ENCODE peak calls at places on chromosome 20, in six cellular contexts. N is brain microvascular endothelial cell, U is breast epithelium, J is Peyer's patch, Q is kidney, R is SK-N-SH. A is an unnamed sample.

GRCh38 chr20:31740208-31740607 is 1.1 kb downstream of the TPX2 start:
- DNase-seq in Q (no peak), U (no peak), J (no peak), R (peak), N (peak), A (no peak)

GRCh38 chr20:36275441-36276189 is 30.5 kb upstream of the DLGAP4 start:
- DNase-seq in J (no peak), U (no peak), R (peak), Q (no peak), N (no peak), A (no peak)

GRCh38 chr20:38843346-38843745 is 37.8 kb downstream of the PPP1R16B start:
- DNase-seq in U (no peak), Q (no peak), J (no peak), N (no peak), R (no peak), A (no peak)

GRCh38 chr20:62318411-62319345 is 15.9 kb downstream of the ADRM1 start:
- DNase-seq in R (no peak), U (no peak), N (no peak), Q (no peak), J (no peak), A (no peak)

GRCh38 chr20:34040300-34041015 is 46.7 kb downstream of the RALY start:
- DNase-seq in R (no peak), U (no peak), J (no peak), Q (no peak), N (no peak), A (no peak)

GRCh38 chr20:15637971-15638754 is 935.1 kb downstream of the KIF16B start:
- DNase-seq in J (no peak), N (no peak), R (no peak), Q (no peak), U (no peak), A (no peak)

GRCh38 chr20:4896971-4897497 is 104.3 kb downstream of the SLC23A2 start:
- DNase-seq in U (no peak), N (no peak), Q (no peak), R (no peak), J (no peak), A (no peak)

GRCh38 chr20:54208492-54209044 is 681 bp downstream of the PFDN4 start:
- DNase-seq in N (peak), J (peak), Q (no peak), R (peak), U (no peak), A (no peak)

GRCh38 chr20:37095108-37095608 is 639 bp downstream of the RBL1 start:
- DNase-seq in U (no peak), N (no peak), Q (no peak), J (no peak), R (peak), A (peak)

GRCh38 chr20:9710685-9711084 is 128.2 kb downstream of the PAK5 start:
- DNase-seq in Q (no peak), R (no peak), U (no peak), J (no peak), N (no peak), A (no peak)

GRCh38 chr20:11376406-11376805 is 541.3 kb upstream of the BTBD3 start:
- DNase-seq in U (no peak), Q (no peak), R (no peak), J (no peak), N (no peak), A (no peak)

GRCh38 chr20:49630396-49630951 is 62.5 kb upstream of the PTGIS start:
- DNase-seq in U (no peak), N (no peak), J (no peak), Q (no peak), R (no peak), A (no peak)
- H3K27ac ChIP-seq in U (peak), N (no peak), J (no peak), Q (no peak), R (no peak), A (no peak)

DNA sequence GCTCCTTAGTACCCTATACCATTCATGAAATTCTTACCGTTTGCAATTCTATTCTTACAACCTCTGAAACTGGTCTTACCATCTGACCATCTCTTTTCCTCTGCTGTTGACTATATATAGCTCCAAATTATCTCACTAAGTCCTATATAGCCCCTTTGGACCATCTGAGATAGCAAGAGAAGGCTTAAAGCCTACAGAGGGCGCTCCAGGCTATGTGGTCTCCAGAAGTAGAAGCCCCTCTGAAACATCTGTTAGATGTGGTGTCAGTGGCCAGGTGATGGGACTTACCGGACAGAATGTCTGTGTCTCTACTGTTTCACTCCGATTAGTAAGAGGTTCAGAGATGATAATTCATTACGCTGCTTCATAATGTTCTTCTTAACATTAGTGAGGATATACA is 140.7 kb upstream of the BMP2 start:
- DNase-seq in N (no peak), J (no peak), U (no peak), R (no peak), Q (no peak), A (no peak)
- TF ChIP-seq CTCF in N (peak), J (no peak), U (no peak), R (peak), Q (no peak), A (no peak)

GRCh38 chr20:6123650-6124014 is 802 bp upstream of the FERMT1 start:
- DNase-seq in N (no peak), J (no peak), U (no peak), Q (no peak), R (no peak), A (no peak)
- H3K27ac ChIP-seq in N (no peak), J (peak), U (no peak), Q (peak), R (no peak), A (no peak)

DNA sequence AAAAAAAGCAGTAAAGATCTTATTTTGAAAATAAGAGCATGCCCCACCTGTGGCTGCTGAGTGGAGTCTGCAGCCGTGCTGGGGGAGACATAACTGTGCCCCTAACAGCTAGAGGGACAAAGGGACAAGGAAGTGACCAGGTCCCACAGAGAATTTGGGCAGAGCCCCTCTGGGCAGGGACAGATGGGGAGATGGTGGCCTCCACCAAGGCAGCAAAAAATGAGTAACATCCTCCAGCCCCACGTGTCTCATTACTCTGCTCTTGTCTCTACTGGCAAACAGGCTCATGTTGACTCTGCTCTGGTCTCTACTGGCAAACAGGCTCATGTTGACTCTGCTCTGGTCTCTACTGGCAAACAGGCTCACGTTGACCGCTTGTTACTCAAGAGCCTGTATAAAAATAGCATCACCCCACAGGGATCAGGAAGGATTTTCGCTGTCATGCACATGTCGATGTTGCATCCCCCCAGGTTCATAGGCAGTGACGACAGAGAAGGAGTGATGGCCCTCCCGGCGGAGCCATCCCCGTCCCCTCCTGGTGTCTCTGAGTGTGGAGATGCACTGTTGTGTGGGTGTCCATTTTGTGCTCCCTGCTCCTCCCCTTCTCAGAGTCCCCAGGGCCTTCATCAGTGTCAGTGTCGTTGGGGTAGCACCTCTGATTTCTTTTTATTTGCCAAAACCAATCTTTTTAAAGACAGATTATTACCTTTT is 17.3 kb upstream of the PCMTD2 start:
- DNase-seq in Q (peak), N (no peak), J (no peak), R (no peak), U (no peak), A (no peak)
- TF ChIP-seq CTCF in Q (no peak), N (no peak), J (no peak), R (no peak), U (no peak), A (no peak)